ENCODE peak calls at places on chromosomes 16 and 17, in five cellular contexts. I, T, E, S and J are unnamed samples.
A peak's percentile ranks its signal among the peaks of the same experiment; 100 is the strongest.

GRCh38 chr16:11914759-11915643 is 755 bp downstream of the GSPT1 start:
- DNase-seq in T (peak; percentile 45), E (peak; percentile 53), S (peak; percentile 38), I (peak; percentile 15), J (no peak)

GRCh38 chr16:82882982-82883863 is 256.5 kb downstream of the CDH13 start:
- DNase-seq in S (no peak), E (no peak), T (no peak), I (no peak), J (no peak)

GRCh38 chr16:88624977-88625576 is 13.3 kb upstream of the IL17C start:
- DNase-seq in S (no peak), T (no peak), E (no peak), I (no peak), J (no peak)

GRCh38 chr17:38825762-38826247 is 684 bp upstream of the CWC25 start:
- DNase-seq in E (no peak), S (no peak), T (no peak), I (no peak), J (no peak)

GRCh38 chr16:15658556-15658955 is 8.5 kb downstream of the NDE1 start:
- DNase-seq in E (no peak), T (no peak), I (no peak), S (no peak), J (no peak)

GRCh38 chr17:640436-640835 is 74.2 kb downstream of the VPS53 start:
- DNase-seq in T (no peak), I (no peak), E (no peak), S (no peak), J (no peak)

GRCh38 chr17:59372138-59372751 is 40.8 kb downstream of the YPEL2 start:
- DNase-seq in T (peak; percentile 77), S (no peak), E (no peak), I (peak; percentile 55), J (no peak)

GRCh38 chr17:48016112-48016511 is 21.5 kb downstream of the COPZ2 start:
- DNase-seq in T (no peak), E (no peak), S (no peak), I (no peak), J (no peak)

GRCh38 chr17:43070257-43070656 is 45.2 kb downstream of the RND2 start:
- DNase-seq in I (no peak), E (no peak), T (no peak), S (no peak), J (no peak)

GRCh38 chr16:77951788-77952187 is 70.6 kb upstream of the CLEC3A start:
- DNase-seq in T (no peak), E (no peak), S (no peak), I (peak; percentile 8), J (no peak)

GRCh38 chr16:49491111-49491670 is 117.6 kb downstream of the C16orf78 start:
- DNase-seq in E (no peak), I (no peak), T (no peak), S (no peak), J (no peak)

GRCh38 chr17:5741810-5742209 is 157.5 kb upstream of the NLRP1 start:
- DNase-seq in I (no peak), T (no peak), S (no peak), E (no peak), J (no peak)

GRCh38 chr16:4936181-4936990 is 562 bp downstream of the PPL start:
- DNase-seq in S (no peak), T (peak; percentile 32), I (peak; percentile 40), E (peak; percentile 32), J (no peak)

GRCh38 chr17:74957935-74958549 is 14.5 kb downstream of the HID1 start:
- DNase-seq in T (peak; percentile 40), I (peak; percentile 59), E (peak; percentile 82), S (peak; percentile 72), J (no peak)

GRCh38 chr16:87678618-87679017 is 76.3 kb downstream of the JPH3 start:
- DNase-seq in I (no peak), E (no peak), S (no peak), T (no peak), J (no peak)

GRCh38 chr16:1745181-1745899 is 26.0 kb downstream of the NME3 start:
- DNase-seq in I (no peak), E (no peak), S (no peak), T (no peak), J (no peak)

GRCh38 chr16:27784351-27785306 is 234.7 kb downstream of the KATNIP start:
- DNase-seq in I (no peak), S (no peak), E (no peak), T (no peak), J (no peak)

GRCh38 chr16:54432481-54433229 is 146.1 kb upstream of the IRX3 start:
- DNase-seq in T (no peak), I (no peak), E (no peak), S (no peak), J (no peak)

GRCh38 chr17:6070895-6071511 is 824 bp downstream of the WSCD1 start:
- DNase-seq in E (no peak), T (peak; percentile 29), I (no peak), S (no peak), J (no peak)

GRCh38 chr16:66095676-66096075 is 270.8 kb upstream of the CDH5 start:
- DNase-seq in E (no peak), I (no peak), S (no peak), T (no peak), J (no peak)

GRCh38 chr17:68424861-68425260 is 32.4 kb downstream of the WIPI1 start:
- DNase-seq in I (no peak), E (no peak), T (no peak), S (no peak), J (no peak)

GRCh38 chr17:73648543-73648820 is 4.2 kb upstream of the SDK2 start:
- DNase-seq in E (no peak), S (no peak), T (no peak), I (no peak), J (no peak)

GRCh38 chr16:87602821-87603683 is 744 bp downstream of the JPH3 start:
- DNase-seq in E (no peak), S (no peak), T (no peak), I (no peak), J (no peak)

GRCh38 chr17:41354538-41354937 is 3.9 kb upstream of the KRT33A start:
- DNase-seq in E (no peak), T (no peak), S (no peak), I (no peak), J (no peak)

GRCh38 chr17:78767806-78768205 is 14.3 kb downstream of the CYTH1 start:
- DNase-seq in T (no peak), S (no peak), I (peak; percentile 49), E (no peak), J (no peak)

GRCh38 chr16:86093801-86094750 is 195.1 kb downstream of the IRF8 start:
- DNase-seq in T (no peak), I (no peak), E (no peak), S (no peak), J (no peak)

GRCh38 chr16:86353185-86353584 is 157.1 kb upstream of the FOXF1 start:
- DNase-seq in E (no peak), I (no peak), S (no peak), T (peak; percentile 80), J (no peak)

DNA sequence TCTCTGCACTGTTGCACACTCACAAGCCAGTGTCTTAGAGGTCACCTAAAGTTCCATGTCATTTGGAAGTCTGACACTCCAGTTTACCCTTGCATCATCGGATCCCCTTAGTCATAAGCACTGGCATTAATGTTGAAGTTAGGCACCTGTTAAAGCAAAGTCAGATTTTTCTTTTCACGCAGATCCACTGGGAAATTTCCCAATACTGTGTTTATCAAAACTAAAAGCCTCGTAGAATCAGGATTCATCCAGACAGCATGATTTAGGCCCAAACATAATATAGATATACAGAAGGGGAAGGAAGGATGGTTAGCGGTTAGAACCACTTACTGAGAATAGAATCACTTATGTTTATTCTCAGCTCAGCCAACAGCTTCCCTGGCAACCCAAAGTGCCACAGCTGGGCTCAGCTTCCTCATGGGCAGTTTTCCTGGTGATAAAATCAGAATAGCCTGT is 30.1 kb upstream of the HAPSTR1 start:
- DNase-seq in I (no peak), T (peak; percentile 89), S (peak; percentile 52), E (peak; percentile 37), J (no peak)
- H3K4me3 ChIP-seq in I (no peak overlapping the region), T (no peak overlapping the region), S (no peak overlapping the region), E (no peak overlapping the region), J (no peak overlapping the region)

DNA sequence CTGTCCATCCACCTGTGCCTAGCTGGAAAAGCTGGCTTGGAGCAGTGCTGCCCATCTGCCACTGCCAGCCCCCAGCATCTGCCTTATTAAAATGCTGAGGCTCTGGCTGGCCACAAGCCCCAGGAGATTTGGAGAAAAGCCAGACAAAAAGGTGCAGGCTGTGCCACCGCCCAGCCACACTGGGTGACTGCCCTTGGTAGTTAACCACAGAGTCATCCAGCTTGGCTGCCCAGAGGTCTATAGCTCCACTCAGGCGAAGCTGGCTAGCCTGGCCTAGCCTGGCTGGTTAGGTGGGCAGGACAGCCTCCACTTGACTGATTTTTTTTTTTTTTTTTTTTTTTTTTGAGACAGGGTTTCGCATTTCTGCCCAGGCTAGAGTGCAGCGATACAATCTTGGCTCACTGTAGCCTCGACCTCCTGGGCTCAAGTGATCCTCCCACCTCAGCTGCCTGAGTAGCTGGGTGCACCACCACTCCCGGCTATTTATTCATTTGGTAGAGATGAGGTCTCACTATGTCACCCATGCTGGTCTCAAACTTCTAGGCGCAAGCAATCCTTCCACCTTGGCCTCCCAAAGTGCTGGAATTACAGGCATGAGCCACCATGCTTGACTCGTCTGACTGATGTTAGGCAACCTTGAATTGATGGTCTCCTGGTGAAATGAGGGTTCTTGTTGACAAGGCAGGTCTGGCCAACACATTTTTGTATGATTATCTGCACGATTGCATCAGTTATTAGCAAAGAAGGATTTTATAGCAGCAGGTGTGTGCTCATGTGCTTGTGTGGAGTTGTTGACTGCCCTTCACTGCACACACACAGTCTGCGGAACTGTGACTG is 103.8 kb downstream of the RAB11FIP4 start:
- DNase-seq in E (no peak), S (no peak), I (no peak), T (no peak), J (no peak)
- H3K4me3 ChIP-seq in E (no peak overlapping the region), S (no peak overlapping the region), I (no peak overlapping the region), T (no peak overlapping the region), J (no peak overlapping the region)

DNA sequence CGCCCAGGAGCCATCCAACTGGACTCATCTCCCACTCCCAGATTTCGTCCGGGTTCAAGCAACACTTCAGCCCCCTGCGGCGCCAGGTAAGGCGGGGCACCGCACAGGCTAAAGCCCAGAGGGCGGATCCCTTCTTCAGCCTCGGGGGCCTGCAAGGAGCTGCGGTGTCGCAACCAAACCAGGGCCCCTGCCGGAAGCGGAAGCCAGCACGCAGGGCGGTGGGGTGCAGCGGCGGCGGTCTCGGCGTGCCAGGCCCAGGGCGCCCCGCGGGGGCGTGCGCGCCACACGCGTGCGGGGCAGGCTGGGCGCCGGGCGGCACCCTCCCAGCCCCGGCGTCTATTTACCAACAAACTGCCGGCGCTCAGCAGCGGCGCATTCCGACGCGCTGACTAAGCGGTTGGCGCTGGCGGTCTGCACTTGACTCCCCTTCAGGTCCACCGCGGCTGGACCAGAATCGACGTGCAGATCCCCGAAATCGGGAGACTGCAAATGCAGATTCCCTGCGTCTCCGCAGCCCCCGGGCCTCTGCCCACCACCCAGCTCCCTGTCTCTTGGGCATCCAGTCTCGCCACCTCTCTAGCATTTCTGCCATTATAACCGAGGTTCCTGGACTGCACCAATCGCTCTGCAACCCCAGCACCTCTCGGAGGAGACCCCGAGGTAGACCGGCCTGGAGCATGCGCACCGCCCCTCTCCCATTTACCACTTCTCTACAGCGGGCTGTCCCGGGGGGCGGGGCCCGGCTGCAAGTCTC is 433 bp upstream of the DLX4 start:
- DNase-seq in E (peak; percentile 64), T (peak; percentile 44), S (peak; percentile 46), I (peak; percentile 22), J (no peak)
- H3K4me3 ChIP-seq in E (peak overlapping the region; percentile 30), T (peak overlapping the region; percentile 22), S (peak overlapping the region; percentile 64), I (peak overlapping the region; percentile 33), J (peak overlapping the region; percentile 32)

DNA sequence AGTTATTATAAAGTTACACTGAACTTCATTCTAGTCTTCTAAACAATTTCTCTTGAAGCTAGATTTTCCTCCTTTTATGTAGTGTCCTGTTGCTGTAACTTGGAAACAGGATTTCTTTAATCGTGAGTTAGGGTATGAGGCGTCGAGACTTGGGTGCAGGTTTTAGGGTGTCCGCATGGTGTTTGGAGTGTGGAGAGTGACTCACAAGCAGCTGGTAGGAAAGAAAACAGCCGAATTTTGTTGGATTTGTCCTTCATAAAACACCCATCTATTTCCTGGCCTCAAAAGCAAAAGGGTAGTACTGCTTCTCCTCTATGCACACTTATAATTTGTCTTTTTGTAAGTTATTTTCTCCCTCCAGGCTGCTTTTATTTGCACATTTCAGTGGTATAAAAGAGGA is 1.6 kb downstream of the RPTOR start:
- DNase-seq in I (no peak), T (no peak), S (no peak), E (no peak), J (no peak)
- H3K4me3 ChIP-seq in I (no peak overlapping the region), T (peak overlapping the region; percentile 83), S (peak overlapping the region; percentile 97), E (no peak overlapping the region), J (peak overlapping the region; percentile 98)